ENCODE peak calls at places on chromosomes 2 and 18, in six cellular contexts. One of them, this sample, is unnamed.

GRCh38 chr2:63899639-63900038 is 57.9 kb downstream of the UGP2 start:
- DNase-seq in progenitor cell of endocrine pancreas: no peak
- DNase-seq in stimulated activated CD8-positive, alpha-beta memory T cell treated with anti-CD3 and anti-CD28 coated beads, Interleukin-4, amount 100 ng/mL, for 1 hour: no peak
- DNase-seq in hippocampal formation: no peak
- DNase-seq in dorsolateral prefrontal cortex: no peak
- DNase-seq in heart left ventricle: no peak
- DNase-seq in this sample: no peak

GRCh38 chr2:1051075-1051474 is 100.4 kb downstream of the SNTG2 start:
- DNase-seq in progenitor cell of endocrine pancreas: no peak
- DNase-seq in stimulated activated CD8-positive, alpha-beta memory T cell treated with anti-CD3 and anti-CD28 coated beads, Interleukin-4, amount 100 ng/mL, for 1 hour: no peak
- DNase-seq in hippocampal formation: no peak
- DNase-seq in dorsolateral prefrontal cortex: no peak
- DNase-seq in heart left ventricle: no peak
- DNase-seq in this sample: no peak

GRCh38 chr2:174750923-174751441 is 13.3 kb downstream of the CHRNA1 start:
- DNase-seq in progenitor cell of endocrine pancreas: no peak
- DNase-seq in stimulated activated CD8-positive, alpha-beta memory T cell treated with anti-CD3 and anti-CD28 coated beads, Interleukin-4, amount 100 ng/mL, for 1 hour: no peak
- DNase-seq in hippocampal formation: no peak
- DNase-seq in dorsolateral prefrontal cortex: no peak
- DNase-seq in heart left ventricle: no peak
- DNase-seq in this sample: peak; percentile 31

GRCh38 chr2:94874277-94874997 is 3.2 kb downstream of the TEKT4 start:
- DNase-seq in progenitor cell of endocrine pancreas: peak; percentile 74
- DNase-seq in stimulated activated CD8-positive, alpha-beta memory T cell treated with anti-CD3 and anti-CD28 coated beads, Interleukin-4, amount 100 ng/mL, for 1 hour: no peak
- DNase-seq in hippocampal formation: no peak
- DNase-seq in dorsolateral prefrontal cortex: peak; percentile 27
- DNase-seq in heart left ventricle: peak; percentile 33
- DNase-seq in this sample: peak; percentile 1

GRCh38 chr2:109306190-109306589 is 177.2 kb downstream of the SH3RF3 start:
- DNase-seq in progenitor cell of endocrine pancreas: no peak
- DNase-seq in stimulated activated CD8-positive, alpha-beta memory T cell treated with anti-CD3 and anti-CD28 coated beads, Interleukin-4, amount 100 ng/mL, for 1 hour: no peak
- DNase-seq in hippocampal formation: no peak
- DNase-seq in dorsolateral prefrontal cortex: no peak
- DNase-seq in heart left ventricle: peak; percentile 14
- DNase-seq in this sample: no peak

GRCh38 chr18:68874361-68874760 is 76.5 kb downstream of the CCDC102B start:
- DNase-seq in progenitor cell of endocrine pancreas: no peak
- DNase-seq in stimulated activated CD8-positive, alpha-beta memory T cell treated with anti-CD3 and anti-CD28 coated beads, Interleukin-4, amount 100 ng/mL, for 1 hour: no peak
- DNase-seq in hippocampal formation: no peak
- DNase-seq in dorsolateral prefrontal cortex: no peak
- DNase-seq in heart left ventricle: no peak
- DNase-seq in this sample: no peak

GRCh38 chr18:10303171-10303570 is 151.3 kb upstream of the APCDD1 start:
- DNase-seq in progenitor cell of endocrine pancreas: no peak
- DNase-seq in stimulated activated CD8-positive, alpha-beta memory T cell treated with anti-CD3 and anti-CD28 coated beads, Interleukin-4, amount 100 ng/mL, for 1 hour: no peak
- DNase-seq in hippocampal formation: no peak
- DNase-seq in dorsolateral prefrontal cortex: no peak
- DNase-seq in heart left ventricle: no peak
- DNase-seq in this sample: no peak

GRCh38 chr2:118812530-118812929 is 34.9 kb downstream of the EN1 start:
- DNase-seq in progenitor cell of endocrine pancreas: no peak
- DNase-seq in stimulated activated CD8-positive, alpha-beta memory T cell treated with anti-CD3 and anti-CD28 coated beads, Interleukin-4, amount 100 ng/mL, for 1 hour: no peak
- DNase-seq in hippocampal formation: no peak
- DNase-seq in dorsolateral prefrontal cortex: no peak
- DNase-seq in heart left ventricle: no peak
- DNase-seq in this sample: no peak

GRCh38 chr2:9656270-9656766 is 25.5 kb upstream of the YWHAQ start:
- DNase-seq in progenitor cell of endocrine pancreas: no peak
- DNase-seq in stimulated activated CD8-positive, alpha-beta memory T cell treated with anti-CD3 and anti-CD28 coated beads, Interleukin-4, amount 100 ng/mL, for 1 hour: no peak
- DNase-seq in hippocampal formation: no peak
- DNase-seq in dorsolateral prefrontal cortex: no peak
- DNase-seq in heart left ventricle: no peak
- DNase-seq in this sample: peak; percentile 98

GRCh38 chr2:8884812-8885211 is 47.4 kb upstream of the KIDINS220 start:
- DNase-seq in progenitor cell of endocrine pancreas: no peak
- DNase-seq in stimulated activated CD8-positive, alpha-beta memory T cell treated with anti-CD3 and anti-CD28 coated beads, Interleukin-4, amount 100 ng/mL, for 1 hour: no peak
- DNase-seq in hippocampal formation: no peak
- DNase-seq in dorsolateral prefrontal cortex: no peak
- DNase-seq in heart left ventricle: no peak
- DNase-seq in this sample: no peak

GRCh38 chr2:73069855-73070650 is 1.5 kb downstream of the SFXN5 start:
- DNase-seq in progenitor cell of endocrine pancreas: no peak
- DNase-seq in stimulated activated CD8-positive, alpha-beta memory T cell treated with anti-CD3 and anti-CD28 coated beads, Interleukin-4, amount 100 ng/mL, for 1 hour: no peak
- DNase-seq in hippocampal formation: no peak
- DNase-seq in dorsolateral prefrontal cortex: no peak
- DNase-seq in heart left ventricle: no peak
- DNase-seq in this sample: peak; percentile 31

GRCh38 chr2:20487030-20487391 is 40.1 kb downstream of the RHOB start:
- DNase-seq in progenitor cell of endocrine pancreas: no peak
- DNase-seq in stimulated activated CD8-positive, alpha-beta memory T cell treated with anti-CD3 and anti-CD28 coated beads, Interleukin-4, amount 100 ng/mL, for 1 hour: no peak
- DNase-seq in hippocampal formation: no peak
- DNase-seq in dorsolateral prefrontal cortex: no peak
- DNase-seq in heart left ventricle: no peak
- DNase-seq in this sample: no peak

GRCh38 chr18:21706386-21706865 is 1.9 kb upstream of the ABHD3 start:
- DNase-seq in progenitor cell of endocrine pancreas: no peak
- DNase-seq in stimulated activated CD8-positive, alpha-beta memory T cell treated with anti-CD3 and anti-CD28 coated beads, Interleukin-4, amount 100 ng/mL, for 1 hour: no peak
- DNase-seq in hippocampal formation: no peak
- DNase-seq in dorsolateral prefrontal cortex: no peak
- DNase-seq in heart left ventricle: no peak
- DNase-seq in this sample: no peak